ENCODE peak calls at places on chromosomes 4 and X, in five cellular contexts. S is body of pancreas, R is upper lobe of left lung, V is ovary, X is lower leg skin. I is an unnamed sample.

GRCh38 chr4:87559090-87559837 is 30.1 kb upstream of the SPARCL1 start:
- DNase-seq in S (peak), R (peak), V (no peak), X (no peak), I (no peak)

GRCh38 chr4:70504733-70505132 is 13.6 kb upstream of the AMTN start:
- DNase-seq in S (no peak), R (no peak), V (no peak), X (no peak), I (no peak)

GRCh38 chr4:110008540-110008939 is 95.9 kb downstream of the EGF start:
- DNase-seq in S (no peak), R (no peak), V (no peak), X (no peak), I (no peak)

GRCh38 chrX:18664947-18665346 is 7.0 kb downstream of the RS1 start:
- DNase-seq in S (no peak), R (no peak), V (no peak), X (no peak), I (no peak)

GRCh38 chr4:11470709-11471441 is 42.2 kb upstream of the HS3ST1 start:
- DNase-seq in S (no peak), R (no peak), V (no peak), X (no peak), I (no peak)

GRCh38 chrX:103716967-103717366 is 6.3 kb downstream of the TMEM31 start:
- DNase-seq in S (no peak), R (no peak), V (no peak), X (no peak), I (peak)

GRCh38 chr4:144347116-144347515 is 206.6 kb upstream of the GYPA start:
- DNase-seq in S (no peak), R (no peak), V (no peak), X (no peak), I (no peak)

GRCh38 chr4:122728781-122729330 is 3.6 kb upstream of the BBS12 start:
- DNase-seq in S (no peak), R (no peak), V (no peak), X (no peak), I (no peak)

GRCh38 chrX:130669233-130669632 is 233.8 kb downstream of the ENOX2 start:
- DNase-seq in S (no peak), R (no peak), V (no peak), X (no peak), I (peak)

GRCh38 chrX:140572724-140573123 is 67.9 kb upstream of the SOX3 start:
- DNase-seq in S (peak), R (peak), V (no peak), X (no peak), I (no peak)

GRCh38 chr4:180189639-180190038 is 2053.6 kb upstream of the TENM3 start:
- DNase-seq in S (no peak), R (no peak), V (no peak), X (no peak), I (no peak)

GRCh38 chr4:81724925-81725329 is 253.2 kb upstream of the RASGEF1B start:
- DNase-seq in S (peak), R (peak), V (no peak), X (peak), I (no peak)

GRCh38 chrX:22660756-22661155 is 339.0 kb upstream of the DDX53 start:
- DNase-seq in S (no peak), R (no peak), V (no peak), X (no peak), I (no peak)

GRCh38 chr4:1247811-1248261 is 1.1 kb downstream of the CTBP1 start:
- DNase-seq in S (no peak), R (no peak), V (no peak), X (no peak), I (no peak)

GRCh38 chr4:121484633-121485032 is 103.8 kb upstream of the QRFPR start:
- DNase-seq in S (peak), R (peak), V (no peak), X (no peak), I (peak)

GRCh38 chr4:22187203-22187835 is 238.7 kb upstream of the KCNIP4 start:
- DNase-seq in S (no peak), R (no peak), V (no peak), X (no peak), I (no peak)

GRCh38 chr4:23844961-23845360 is 44.9 kb downstream of the PPARGC1A start:
- DNase-seq in S (no peak), R (no peak), V (no peak), X (no peak), I (no peak)

GRCh38 chrX:95907081-95907480 is 777.6 kb upstream of the DIAPH2 start:
- DNase-seq in S (no peak), R (no peak), V (no peak), X (no peak), I (no peak)

GRCh38 chrX:11890843-11891514 is 132.9 kb downstream of the MSL3 start:
- DNase-seq in S (peak), R (peak), V (no peak), X (peak), I (no peak)

GRCh38 chrX:136574548-136574947 is 42.5 kb downstream of the VGLL1 start:
- DNase-seq in S (no peak), R (no peak), V (no peak), X (no peak), I (no peak)

GRCh38 chrX:123138473-123138872 is 45.6 kb upstream of the GRIA3 start:
- DNase-seq in S (no peak), R (no peak), V (no peak), X (no peak), I (no peak)

GRCh38 chrX:45803383-45803921 is 602.8 kb upstream of the DIPK2B start:
- DNase-seq in S (no peak), R (no peak), V (no peak), X (no peak), I (no peak)

GRCh38 chr4:184540307-184540706 is 66.0 kb upstream of the IRF2 start:
- DNase-seq in S (no peak), R (no peak), V (no peak), X (no peak), I (no peak)

GRCh38 chr4:2792711-2793577 is at the start of gene SH3BP2:
- DNase-seq in S (peak), R (peak), V (peak), X (peak), I (peak)
- TF ChIP-seq POLR2A in S (no peak), R (peak), V (no peak), X (no peak), I (peak)

GRCh38 chr4:98741952-98742351 is 83.5 kb upstream of the TSPAN5 start:
- DNase-seq in S (no peak), R (no peak), V (no peak), X (no peak), I (no peak)

GRCh38 chr4:98745372-98745771 is 87.0 kb upstream of the TSPAN5 start:
- DNase-seq in S (peak), R (no peak), V (no peak), X (no peak), I (no peak)

GRCh38 chr4:98744372-98745150 is 86.2 kb upstream of the TSPAN5 start:
- DNase-seq in S (no peak), R (no peak), V (no peak), X (no peak), I (no peak)

DNA sequence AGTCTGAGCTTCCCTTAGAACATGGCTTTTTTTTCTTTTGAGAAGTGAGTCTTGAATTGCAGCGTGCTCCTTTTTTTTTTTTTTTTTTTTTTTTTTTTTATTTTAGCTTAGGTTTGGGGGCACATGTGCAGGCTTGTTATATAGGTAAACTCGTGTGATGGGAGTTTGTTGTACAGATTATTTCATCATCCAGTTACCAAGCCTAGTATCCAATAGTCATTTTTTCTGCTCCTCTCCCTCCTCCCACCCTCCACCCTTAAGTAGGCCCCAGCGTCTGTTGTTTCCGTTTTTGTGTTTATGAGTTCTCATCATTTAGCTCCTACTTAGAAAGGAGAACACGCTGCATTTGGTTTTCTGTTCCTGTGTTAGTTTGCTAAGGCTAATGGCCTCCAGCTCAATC is 81.3 kb upstream of the TSPAN5 start:
- DNase-seq in S (no peak), R (no peak), V (no peak), X (no peak), I (no peak)
- TF ChIP-seq POLR2A in S (no peak), R (no peak), V (no peak), X (no peak), I (no peak)

GRCh38 chr4:39036172-39036571 is 4.0 kb upstream of the TMEM156 start:
- DNase-seq in S (peak), R (no peak), V (no peak), X (no peak), I (no peak)

GRCh38 chr4:39029752-39030694 is 2.2 kb downstream of the TMEM156 start:
- DNase-seq in S (no peak), R (no peak), V (no peak), X (no peak), I (no peak)

GRCh38 chr4:39037491-39037825 is 5.2 kb upstream of the TMEM156 start:
- DNase-seq in S (no peak), R (no peak), V (no peak), X (no peak), I (no peak)

GRCh38 chr4:39030726-39031125 is 1.5 kb downstream of the TMEM156 start:
- DNase-seq in S (no peak), R (no peak), V (no peak), X (no peak), I (no peak)

GRCh38 chr4:39032218-39033085 is at the start of gene TMEM156:
- DNase-seq in S (no peak), R (no peak), V (no peak), X (no peak), I (no peak)
- TF ChIP-seq POLR2A in S (no peak), R (peak), V (no peak), X (no peak), I (no peak)

GRCh38 chr4:89307185-89307445 is 485 bp downstream of the GPRIN3 start:
- DNase-seq in S (no peak), R (no peak), V (no peak), X (no peak), I (no peak)

GRCh38 chr4:89306486-89307184 is 965 bp downstream of the GPRIN3 start:
- DNase-seq in S (no peak), R (no peak), V (no peak), X (no peak), I (no peak)

GRCh38 chr4:89308161-89308500 is 531 bp upstream of the GPRIN3 start:
- DNase-seq in S (no peak), R (no peak), V (no peak), X (no peak), I (no peak)

GRCh38 chr4:89305712-89306437 is 1.7 kb downstream of the GPRIN3 start:
- DNase-seq in S (no peak), R (peak), V (no peak), X (no peak), I (no peak)

GRCh38 chr4:89307446-89308160 is at the start of gene GPRIN3:
- DNase-seq in S (peak), R (peak), V (peak), X (no peak), I (no peak)
- TF ChIP-seq POLR2A in S (peak), R (peak), V (no peak), X (no peak), I (no peak)

I was measured in H54.